ENCODE peak calls at places on chromosomes 4 and X, in five cellular contexts. X, W, F, L and Y are unnamed samples. For H3K4me1, the result is how much of the 10 kb centered on the place peaks cover.

GRCh38 chr4:184348311-184349233 is 125.8 kb downstream of the IRF2 start:
- DNase-seq in X (no peak), W (no peak), F (no peak), L (peak), Y (no peak)

GRCh38 chr4:109861941-109862340 is 14.0 kb downstream of the LRIT3 start:
- DNase-seq in X (no peak), W (no peak), F (no peak), L (no peak), Y (no peak)

GRCh38 chrX:84219551-84219950 is 31.6 kb upstream of the RPS6KA6 start:
- DNase-seq in X (no peak), W (no peak), F (no peak), L (no peak), Y (no peak)

GRCh38 chrX:18542897-18543296 is 117.5 kb downstream of the CDKL5 start:
- DNase-seq in X (no peak), W (no peak), F (no peak), L (no peak), Y (no peak)

GRCh38 chr4:1569461-1570151 is 114.5 kb downstream of the FAM53A start:
- DNase-seq in X (no peak), W (no peak), F (no peak), L (no peak), Y (no peak)

GRCh38 chr4:4694296-4694772 is 152.5 kb upstream of the STX18 start:
- DNase-seq in X (peak), W (no peak), F (no peak), L (peak), Y (no peak)

GRCh38 chrX:109382332-109382731 is 99.6 kb downstream of the GUCY2F start:
- DNase-seq in X (no peak), W (no peak), F (no peak), L (no peak), Y (no peak)

GRCh38 chr4:4502694-4503311 is 39.0 kb downstream of the STX18 start:
- DNase-seq in X (no peak), W (no peak), F (no peak), L (peak), Y (no peak)

GRCh38 chr4:122665148-122665547 is 44.3 kb upstream of the IL21 start:
- DNase-seq in X (no peak), W (no peak), F (no peak), L (no peak), Y (no peak)

GRCh38 chr4:113943863-113944262 is 35.6 kb downstream of the ARSJ start:
- DNase-seq in X (no peak), W (no peak), F (no peak), L (peak), Y (no peak)

GRCh38 chrX:73525928-73526690 is 36.9 kb upstream of the CHIC1 start:
- DNase-seq in X (no peak), W (no peak), F (no peak), L (no peak), Y (no peak)

GRCh38 chrX:68508799-68509198 is 9.9 kb downstream of the YIPF6 start:
- DNase-seq in X (no peak), W (no peak), F (no peak), L (no peak), Y (no peak)

GRCh38 chr4:185212566-185212965 is 3.2 kb downstream of the SNX25 start:
- DNase-seq in X (no peak), W (no peak), F (no peak), L (peak), Y (no peak)

GRCh38 chr4:184756399-184756798 is 22.5 kb upstream of the CENPU start:
- DNase-seq in X (peak), W (no peak), F (no peak), L (peak), Y (no peak)

GRCh38 chr4:7811536-7812190 is 128.0 kb downstream of the AFAP1 start:
- DNase-seq in X (peak), W (no peak), F (no peak), L (peak), Y (no peak)

GRCh38 chr4:182297659-182298058 is 54.5 kb downstream of the TENM3 start:
- DNase-seq in X (no peak), W (no peak), F (no peak), L (peak), Y (no peak)

GRCh38 chr4:109511414-109511813 is 48.6 kb upstream of the MCUB start:
- DNase-seq in X (no peak), W (no peak), F (no peak), L (no peak), Y (no peak)

GRCh38 chr4:114811564-114812360 is 213.2 kb downstream of the UGT8 start:
- DNase-seq in X (no peak), W (no peak), F (no peak), L (no peak), Y (no peak)

GRCh38 chr4:183905081-183905592 is at the start of gene STOX2:
- DNase-seq in X (peak), W (peak), F (no peak), L (peak), Y (peak)

GRCh38 chr4:92184566-92184965 is 119.2 kb upstream of the GRID2 start:
- DNase-seq in X (no peak), W (no peak), F (no peak), L (peak), Y (no peak)

GRCh38 chr4:7365472-7366179 is 69.1 kb downstream of the PSAPL1 start:
- DNase-seq in X (no peak), W (peak), F (no peak), L (no peak), Y (no peak)

GRCh38 chr4:1204828-1205591 is 32.6 kb upstream of the SPON2 start:
- DNase-seq in X (peak), W (peak), F (peak), L (no peak), Y (no peak)

GRCh38 chrX:133608406-133608805 is 193.1 kb upstream of the GPC4 start:
- DNase-seq in X (no peak), W (no peak), F (no peak), L (peak), Y (no peak)

GRCh38 chrX:68935362-68935761 is 106.5 kb downstream of the EFNB1 start:
- DNase-seq in X (no peak), W (no peak), F (no peak), L (no peak), Y (no peak)

GRCh38 chr4:86296865-86297264 is 63.0 kb downstream of the MAPK10 start:
- DNase-seq in X (no peak), W (no peak), F (no peak), L (no peak), Y (no peak)

GRCh38 chrX:7065473-7065872 is 82.0 kb upstream of the STS start:
- DNase-seq in X (no peak), W (no peak), F (no peak), L (no peak), Y (no peak)

GRCh38 chr4:173185832-173186545 is 17.4 kb downstream of the GALNT7 start:
- DNase-seq in X (no peak), W (no peak), F (no peak), L (no peak), Y (no peak)

GRCh38 chr4:1199556-1200331 is 27.4 kb upstream of the SPON2 start:
- DNase-seq in X (no peak), W (peak), F (no peak), L (no peak), Y (no peak)

GRCh38 chr4:94673961-94674360 is 83.8 kb upstream of the BMPR1B start:
- DNase-seq in X (no peak), W (no peak), F (no peak), L (no peak), Y (no peak)

GRCh38 chrX:50723006-50723405 is 91.0 kb downstream of the SHROOM4 start:
- DNase-seq in X (no peak), W (no peak), F (no peak), L (no peak), Y (no peak)

GRCh38 chrX:84118315-84118714 is 69.7 kb downstream of the RPS6KA6 start:
- DNase-seq in X (no peak), W (no peak), F (no peak), L (no peak), Y (no peak)

GRCh38 chr4:78200949-78201348 is 143.8 kb downstream of the FRAS1 start:
- DNase-seq in X (no peak), W (no peak), F (no peak), L (no peak), Y (no peak)

DNA sequence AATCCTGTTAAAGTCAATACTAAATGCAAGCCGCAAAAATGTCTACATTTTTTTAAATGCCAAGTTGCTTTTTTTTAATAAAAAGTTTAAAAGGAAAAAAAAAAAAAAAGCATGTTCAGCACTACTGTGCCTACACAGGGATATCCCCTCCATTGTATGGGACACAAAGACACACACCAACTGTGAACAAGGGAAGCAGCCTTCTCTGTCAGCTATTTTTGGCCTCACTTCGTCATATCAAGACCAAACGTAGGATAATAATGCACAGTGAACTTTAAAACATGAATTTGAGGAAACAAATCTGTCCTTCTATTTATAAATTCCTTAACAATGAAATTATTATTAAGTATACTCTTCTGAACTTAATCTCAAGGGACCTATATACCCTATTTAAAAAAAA is 4.4 kb downstream of the FBXW7 start:
- DNase-seq in X (no peak), W (no peak), F (no peak), L (no peak), Y (no peak)
- H3K4me1 ChIP-seq in X (under half), W (under half), F (under half), L (under half), Y (under half)

DNA sequence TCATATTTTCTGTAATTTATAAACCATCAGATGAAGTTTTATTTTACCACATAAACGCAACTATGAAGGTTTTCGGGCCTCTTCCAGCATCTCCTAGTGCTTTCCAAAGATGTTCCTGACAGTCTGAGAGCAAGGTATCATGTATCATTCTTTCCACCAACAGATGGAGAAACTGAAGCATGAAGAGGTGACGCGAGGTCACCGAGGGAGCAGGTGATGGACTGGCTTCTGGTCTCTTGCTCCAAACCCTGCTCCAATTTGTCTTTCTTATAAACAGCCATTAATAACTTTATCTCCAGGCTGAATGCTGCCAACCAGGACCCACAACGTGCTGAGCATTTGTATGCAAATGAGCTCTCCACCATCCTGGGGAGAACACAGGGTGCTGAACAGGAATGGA is 86.3 kb upstream of the MAML3 start:
- DNase-seq in X (no peak), W (no peak), F (no peak), L (no peak), Y (no peak)
- H3K4me1 ChIP-seq in X (under half), W (under half), F (under half), L (under half), Y (under half)

GRCh38 chr4:98662055-98662453 is 3.6 kb upstream of the TSPAN5 start:
- DNase-seq in X (no peak), W (no peak), F (no peak), L (no peak), Y (no peak)

GRCh38 chr4:98662619-98663225 is 4.3 kb upstream of the TSPAN5 start:
- DNase-seq in X (no peak), W (no peak), F (peak), L (peak), Y (no peak)

GRCh38 chr4:98663226-98664006 is 5.0 kb upstream of the TSPAN5 start:
- DNase-seq in X (peak), W (no peak), F (peak), L (no peak), Y (no peak)

GRCh38 chr4:98659741-98660507 is 1.5 kb upstream of the TSPAN5 start:
- DNase-seq in X (no peak), W (no peak), F (no peak), L (peak), Y (no peak)

GRCh38 chr4:98661356-98662054 is 3.1 kb upstream of the TSPAN5 start:
- DNase-seq in X (no peak), W (no peak), F (no peak), L (peak), Y (no peak)
- H3K4me1 ChIP-seq in X (under half), W (under half), F (half or more), L (under half), Y (under half)

GRCh38 chrX:13216139-13216538 is 103.7 kb downstream of the ATXN3L start:
- DNase-seq in X (no peak), W (no peak), F (no peak), L (peak), Y (no peak)
- H3K4me1 ChIP-seq in X (under half), W (under half), F (under half), L (under half), Y (under half)

GRCh38 chr4:152106113-152106763 is 345.4 kb upstream of the GATB start:
- DNase-seq in X (peak), W (peak), F (no peak), L (peak), Y (peak)
- H3K4me1 ChIP-seq in X (under half), W (under half), F (half or more), L (under half), Y (under half)

GRCh38 chr4:73603854-73604584 is 16.2 kb downstream of the RASSF6 start:
- DNase-seq in X (no peak), W (no peak), F (no peak), L (peak), Y (no peak)

GRCh38 chr4:73606465-73606974 is 13.7 kb downstream of the RASSF6 start:
- DNase-seq in X (no peak), W (no peak), F (no peak), L (no peak), Y (no peak)

GRCh38 chr4:73608677-73609594 is 11.3 kb downstream of the RASSF6 start:
- DNase-seq in X (no peak), W (no peak), F (no peak), L (peak), Y (no peak)

GRCh38 chr4:73609688-73610087 is 10.5 kb downstream of the RASSF6 start:
- DNase-seq in X (no peak), W (no peak), F (no peak), L (peak), Y (no peak)

DNA sequence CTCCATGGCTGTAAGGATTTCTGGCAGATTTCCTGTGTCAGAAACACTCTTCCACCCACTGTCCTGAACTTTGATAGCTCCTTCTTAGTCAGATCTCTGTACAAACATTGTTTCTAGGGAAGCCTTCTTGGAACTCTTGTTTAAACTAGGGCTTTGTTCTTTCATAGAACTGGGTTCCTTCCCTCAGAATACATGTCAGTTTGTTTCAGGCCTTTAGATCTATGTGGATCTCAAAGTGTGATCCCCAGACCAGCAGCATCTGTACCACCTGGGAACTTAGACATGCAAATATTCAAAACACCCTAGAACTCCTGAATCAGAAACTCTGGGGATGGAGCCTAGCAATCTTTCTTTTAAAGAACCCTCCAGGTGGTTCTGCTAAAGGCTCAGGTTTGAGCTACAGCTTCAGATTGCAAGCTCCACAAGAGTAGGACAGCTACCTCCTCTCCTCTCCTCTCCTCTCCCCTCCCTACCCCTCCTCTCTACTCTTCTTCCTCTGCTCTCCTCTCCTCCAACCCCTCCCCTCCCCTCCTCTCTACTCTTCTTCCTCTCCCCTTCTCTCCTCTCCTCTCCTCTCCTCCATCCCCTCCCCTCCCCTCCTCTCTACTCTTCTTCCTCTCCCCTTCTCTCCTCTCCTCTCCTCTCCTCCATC is 12.7 kb downstream of the RASSF6 start:
- DNase-seq in X (no peak), W (no peak), F (no peak), L (peak), Y (no peak)
- H3K4me1 ChIP-seq in X (under half), W (under half), F (under half), L (under half), Y (under half)